ENCODE peak calls at places on chromosomes 4 and X, in eight cellular contexts. R is HCEC 1CT; X is choroid plexus epithelial cell; G is GDM1; V is naive thymus-derived CD8-positive, alpha-beta T cell; T is activated T-cell treated with anti-CD3 and anti-CD28 coated beads for 1 hour; W is GM04504; L is stimulated activated CD4-positive, alpha-beta T cell treated with anti-CD3 and anti-CD28 coated beads, TNF-alpha, amount 100 ng/mL, for 4 hours. P is an unnamed sample.

GRCh38 chr4:129929052-129929451 is 833.1 kb downstream of the C4orf33 start:
- DNase-seq in T (no peak), V (no peak), X (no peak), L (no peak), W (no peak), R (peak), G (no peak), P (no peak)

GRCh38 chrX:73930300-73930699 is 367.3 kb downstream of the CHIC1 start:
- DNase-seq in X (no peak), T (no peak), G (no peak), L (no peak), V (no peak), W (no peak), R (peak), P (no peak)

GRCh38 chr4:127124919-127125318 is 507.8 kb upstream of the INTU start:
- DNase-seq in T (no peak), X (peak), G (no peak), L (no peak), R (no peak), V (no peak), W (no peak), P (no peak)

GRCh38 chr4:185061610-185062009 is 43.3 kb downstream of the HELT start:
- DNase-seq in R (no peak), L (no peak), X (no peak), T (no peak), V (no peak), W (no peak), G (no peak), P (no peak)

GRCh38 chr4:3450643-3451042 is 8.9 kb downstream of the HGFAC start:
- DNase-seq in X (no peak), R (no peak), W (no peak), T (no peak), V (no peak), L (no peak), G (no peak), P (no peak)

GRCh38 chrX:34875204-34875603 is 67.4 kb upstream of the FAM47B start:
- DNase-seq in R (peak), T (no peak), G (no peak), V (no peak), W (no peak), X (peak), L (no peak), P (no peak)

GRCh38 chr4:88653371-88653946 is 44.2 kb downstream of the NAP1L5 start:
- DNase-seq in R (no peak), V (no peak), G (no peak), W (no peak), X (no peak), T (no peak), L (no peak), P (no peak)

GRCh38 chrX:2351321-2351720 is 149.5 kb downstream of the DHRSX start:
- DNase-seq in G (no peak), R (peak), T (no peak), X (peak), V (no peak), L (no peak), W (peak), P (no peak)

GRCh38 chr4:176593943-176594342 is 198.8 kb downstream of the VEGFC start:
- DNase-seq in V (no peak), R (no peak), L (no peak), G (no peak), W (no peak), T (no peak), X (no peak), P (no peak)

GRCh38 chr4:120517966-120518365 is 404.6 kb downstream of the PRDM5 start:
- DNase-seq in T (no peak), V (no peak), L (no peak), W (peak), R (peak), X (peak), G (peak), P (no peak)

GRCh38 chr4:119244832-119245231 is 32.3 kb downstream of the USP53 start:
- DNase-seq in R (no peak), W (no peak), L (no peak), G (no peak), V (no peak), T (no peak), X (no peak), P (no peak)

GRCh38 chrX:9566150-9566621 is 101.3 kb downstream of the TBL1X start:
- DNase-seq in W (peak), X (peak), R (peak), L (no peak), V (peak), G (no peak), T (no peak), P (no peak)

GRCh38 chrX:34918856-34919255 is 23.7 kb upstream of the FAM47B start:
- DNase-seq in G (no peak), V (no peak), T (no peak), R (peak), W (peak), L (no peak), X (peak), P (no peak)

P was measured in activated B cell treated with CpG ODN at 0.5 μM for 24 hours.